ENCODE peak calls at places on chromosomes 2 and 18, in nine cellular contexts. One of them, this sample, is unnamed.

GRCh38 chr18:25604909-25605247 is 252.9 kb upstream of the ZNF521 start:
- DNase-seq in PC-3: no peak
- DNase-seq in HuH-7.5: no peak
- DNase-seq in lower lobe of right lung: no peak
- DNase-seq in H9: no peak
- DNase-seq in GM03348: no peak
- DNase-seq in MCF 10A: no peak
- DNase-seq in dorsolateral prefrontal cortex: no peak
- DNase-seq in stimulated activated CD4-positive, alpha-beta T cell treated with anti-CD3 and anti-CD28 coated beads, Interleukin-15, amount 100 ng/mL, for 1 hour: no peak
- DNase-seq in this sample: no peak

GRCh38 chr2:220068877-220069276 is 441.4 kb downstream of the SLC4A3 start:
- DNase-seq in GM03348: no peak
- DNase-seq in stimulated activated CD4-positive, alpha-beta T cell treated with anti-CD3 and anti-CD28 coated beads, Interleukin-15, amount 100 ng/mL, for 1 hour: no peak
- DNase-seq in dorsolateral prefrontal cortex: no peak
- DNase-seq in lower lobe of right lung: no peak
- DNase-seq in MCF 10A: no peak
- DNase-seq in PC-3: no peak
- DNase-seq in HuH-7.5: no peak
- DNase-seq in H9: no peak
- DNase-seq in this sample: no peak

GRCh38 chr18:52288403-52289004 is 51.5 kb upstream of the DCC start:
- DNase-seq in H9: peak
- DNase-seq in MCF 10A: peak
- DNase-seq in lower lobe of right lung: peak
- DNase-seq in dorsolateral prefrontal cortex: no peak
- DNase-seq in HuH-7.5: no peak
- DNase-seq in stimulated activated CD4-positive, alpha-beta T cell treated with anti-CD3 and anti-CD28 coated beads, Interleukin-15, amount 100 ng/mL, for 1 hour: no peak
- DNase-seq in PC-3: peak
- DNase-seq in GM03348: peak
- DNase-seq in this sample: peak

GRCh38 chr18:58669731-58670379 is 1.4 kb upstream of the MALT1 start:
- DNase-seq in H9: no peak
- DNase-seq in HuH-7.5: no peak
- DNase-seq in PC-3: peak
- DNase-seq in stimulated activated CD4-positive, alpha-beta T cell treated with anti-CD3 and anti-CD28 coated beads, Interleukin-15, amount 100 ng/mL, for 1 hour: no peak
- DNase-seq in lower lobe of right lung: no peak
- DNase-seq in MCF 10A: peak
- DNase-seq in dorsolateral prefrontal cortex: no peak
- DNase-seq in GM03348: no peak
- DNase-seq in this sample: peak

GRCh38 chr18:3040881-3041280 is 27.9 kb upstream of the LPIN2 start:
- DNase-seq in H9: no peak
- DNase-seq in GM03348: no peak
- DNase-seq in HuH-7.5: no peak
- DNase-seq in lower lobe of right lung: no peak
- DNase-seq in MCF 10A: no peak
- DNase-seq in stimulated activated CD4-positive, alpha-beta T cell treated with anti-CD3 and anti-CD28 coated beads, Interleukin-15, amount 100 ng/mL, for 1 hour: no peak
- DNase-seq in dorsolateral prefrontal cortex: no peak
- DNase-seq in PC-3: no peak
- DNase-seq in this sample: no peak

GRCh38 chr18:26322892-26323653 is 96.8 kb downstream of the TAF4B start:
- DNase-seq in stimulated activated CD4-positive, alpha-beta T cell treated with anti-CD3 and anti-CD28 coated beads, Interleukin-15, amount 100 ng/mL, for 1 hour: no peak
- DNase-seq in PC-3: peak
- DNase-seq in H9: no peak
- DNase-seq in GM03348: peak
- DNase-seq in dorsolateral prefrontal cortex: no peak
- DNase-seq in HuH-7.5: no peak
- DNase-seq in MCF 10A: peak
- DNase-seq in lower lobe of right lung: no peak
- DNase-seq in this sample: no peak

GRCh38 chr18:37334494-37335125 is 231.0 kb downstream of the CELF4 start:
- DNase-seq in stimulated activated CD4-positive, alpha-beta T cell treated with anti-CD3 and anti-CD28 coated beads, Interleukin-15, amount 100 ng/mL, for 1 hour: no peak
- DNase-seq in GM03348: peak
- DNase-seq in HuH-7.5: no peak
- DNase-seq in H9: no peak
- DNase-seq in MCF 10A: no peak
- DNase-seq in dorsolateral prefrontal cortex: no peak
- DNase-seq in lower lobe of right lung: no peak
- DNase-seq in PC-3: no peak
- DNase-seq in this sample: no peak

GRCh38 chr2:240433973-240434727 is 1.3 kb upstream of the GPC1 start:
- DNase-seq in stimulated activated CD4-positive, alpha-beta T cell treated with anti-CD3 and anti-CD28 coated beads, Interleukin-15, amount 100 ng/mL, for 1 hour: no peak
- DNase-seq in PC-3: peak
- DNase-seq in H9: peak
- DNase-seq in HuH-7.5: no peak
- DNase-seq in dorsolateral prefrontal cortex: peak
- DNase-seq in GM03348: peak
- DNase-seq in lower lobe of right lung: peak
- DNase-seq in MCF 10A: peak
- DNase-seq in this sample: peak

GRCh38 chr2:121155502-121156056 is 129.4 kb downstream of the TFCP2L1 start:
- DNase-seq in HuH-7.5: no peak
- DNase-seq in MCF 10A: peak
- DNase-seq in lower lobe of right lung: peak
- DNase-seq in stimulated activated CD4-positive, alpha-beta T cell treated with anti-CD3 and anti-CD28 coated beads, Interleukin-15, amount 100 ng/mL, for 1 hour: no peak
- DNase-seq in dorsolateral prefrontal cortex: no peak
- DNase-seq in GM03348: no peak
- DNase-seq in H9: no peak
- DNase-seq in PC-3: peak
- DNase-seq in this sample: no peak

GRCh38 chr2:8243748-8244147 is 438.1 kb upstream of the ID2 start:
- DNase-seq in H9: peak
- DNase-seq in lower lobe of right lung: no peak
- DNase-seq in HuH-7.5: no peak
- DNase-seq in dorsolateral prefrontal cortex: no peak
- DNase-seq in MCF 10A: no peak
- DNase-seq in PC-3: no peak
- DNase-seq in stimulated activated CD4-positive, alpha-beta T cell treated with anti-CD3 and anti-CD28 coated beads, Interleukin-15, amount 100 ng/mL, for 1 hour: no peak
- DNase-seq in GM03348: no peak
- DNase-seq in this sample: no peak

GRCh38 chr2:235639387-235639786 is 145.5 kb downstream of the AGAP1 start:
- DNase-seq in dorsolateral prefrontal cortex: peak
- DNase-seq in lower lobe of right lung: no peak
- DNase-seq in HuH-7.5: no peak
- DNase-seq in MCF 10A: peak
- DNase-seq in GM03348: peak
- DNase-seq in stimulated activated CD4-positive, alpha-beta T cell treated with anti-CD3 and anti-CD28 coated beads, Interleukin-15, amount 100 ng/mL, for 1 hour: no peak
- DNase-seq in H9: no peak
- DNase-seq in PC-3: no peak
- DNase-seq in this sample: peak

GRCh38 chr2:145184741-145185671 is 665.1 kb upstream of the ZEB2 start:
- DNase-seq in stimulated activated CD4-positive, alpha-beta T cell treated with anti-CD3 and anti-CD28 coated beads, Interleukin-15, amount 100 ng/mL, for 1 hour: no peak
- DNase-seq in PC-3: no peak
- DNase-seq in H9: no peak
- DNase-seq in lower lobe of right lung: no peak
- DNase-seq in HuH-7.5: no peak
- DNase-seq in dorsolateral prefrontal cortex: no peak
- DNase-seq in GM03348: peak
- DNase-seq in MCF 10A: no peak
- DNase-seq in this sample: no peak

GRCh38 chr2:18066894-18067293 is 188.4 kb downstream of the KCNS3 start:
- DNase-seq in GM03348: no peak
- DNase-seq in stimulated activated CD4-positive, alpha-beta T cell treated with anti-CD3 and anti-CD28 coated beads, Interleukin-15, amount 100 ng/mL, for 1 hour: no peak
- DNase-seq in H9: peak
- DNase-seq in PC-3: no peak
- DNase-seq in dorsolateral prefrontal cortex: no peak
- DNase-seq in lower lobe of right lung: no peak
- DNase-seq in HuH-7.5: no peak
- DNase-seq in MCF 10A: no peak
- DNase-seq in this sample: no peak

GRCh38 chr2:232731470-232731869 is 34.3 kb downstream of the GIGYF2 start:
- DNase-seq in dorsolateral prefrontal cortex: no peak
- DNase-seq in lower lobe of right lung: no peak
- DNase-seq in stimulated activated CD4-positive, alpha-beta T cell treated with anti-CD3 and anti-CD28 coated beads, Interleukin-15, amount 100 ng/mL, for 1 hour: no peak
- DNase-seq in PC-3: no peak
- DNase-seq in MCF 10A: peak
- DNase-seq in GM03348: peak
- DNase-seq in HuH-7.5: no peak
- DNase-seq in H9: no peak
- DNase-seq in this sample: peak

GRCh38 chr2:25044990-25045389 is 3.1 kb downstream of the EFR3B start:
- DNase-seq in lower lobe of right lung: no peak
- DNase-seq in GM03348: no peak
- DNase-seq in MCF 10A: no peak
- DNase-seq in PC-3: peak
- DNase-seq in H9: no peak
- DNase-seq in dorsolateral prefrontal cortex: no peak
- DNase-seq in HuH-7.5: no peak
- DNase-seq in stimulated activated CD4-positive, alpha-beta T cell treated with anti-CD3 and anti-CD28 coated beads, Interleukin-15, amount 100 ng/mL, for 1 hour: no peak
- DNase-seq in this sample: no peak

GRCh38 chr2:23363831-23364230 is 21.1 kb upstream of the KLHL29 start:
- DNase-seq in lower lobe of right lung: no peak
- DNase-seq in dorsolateral prefrontal cortex: no peak
- DNase-seq in PC-3: peak
- DNase-seq in GM03348: no peak
- DNase-seq in H9: no peak
- DNase-seq in stimulated activated CD4-positive, alpha-beta T cell treated with anti-CD3 and anti-CD28 coated beads, Interleukin-15, amount 100 ng/mL, for 1 hour: no peak
- DNase-seq in MCF 10A: no peak
- DNase-seq in HuH-7.5: no peak
- DNase-seq in this sample: no peak

GRCh38 chr2:99140860-99141109 is 722 bp upstream of the C2orf15 start:
- DNase-seq in MCF 10A: no peak
- DNase-seq in lower lobe of right lung: no peak
- DNase-seq in dorsolateral prefrontal cortex: no peak
- DNase-seq in GM03348: no peak
- DNase-seq in PC-3: no peak
- DNase-seq in H9: no peak
- DNase-seq in HuH-7.5: no peak
- DNase-seq in stimulated activated CD4-positive, alpha-beta T cell treated with anti-CD3 and anti-CD28 coated beads, Interleukin-15, amount 100 ng/mL, for 1 hour: no peak
- DNase-seq in this sample: no peak

GRCh38 chr2:33788044-33788443 is 188.9 kb upstream of the FAM98A start:
- DNase-seq in MCF 10A: peak
- DNase-seq in stimulated activated CD4-positive, alpha-beta T cell treated with anti-CD3 and anti-CD28 coated beads, Interleukin-15, amount 100 ng/mL, for 1 hour: no peak
- DNase-seq in lower lobe of right lung: no peak
- DNase-seq in dorsolateral prefrontal cortex: no peak
- DNase-seq in H9: no peak
- DNase-seq in HuH-7.5: no peak
- DNase-seq in GM03348: no peak
- DNase-seq in PC-3: no peak
- DNase-seq in this sample: peak

GRCh38 chr2:10242998-10243925 is 59.4 kb upstream of the HPCAL1 start:
- DNase-seq in MCF 10A: no peak
- DNase-seq in lower lobe of right lung: peak
- DNase-seq in GM03348: no peak
- DNase-seq in PC-3: no peak
- DNase-seq in HuH-7.5: no peak
- DNase-seq in dorsolateral prefrontal cortex: no peak
- DNase-seq in H9: no peak
- DNase-seq in stimulated activated CD4-positive, alpha-beta T cell treated with anti-CD3 and anti-CD28 coated beads, Interleukin-15, amount 100 ng/mL, for 1 hour: no peak
- DNase-seq in this sample: no peak

GRCh38 chr2:153939124-153939796 is 67.5 kb downstream of the GALNT13 start:
- DNase-seq in stimulated activated CD4-positive, alpha-beta T cell treated with anti-CD3 and anti-CD28 coated beads, Interleukin-15, amount 100 ng/mL, for 1 hour: no peak
- DNase-seq in GM03348: no peak
- DNase-seq in H9: no peak
- DNase-seq in lower lobe of right lung: no peak
- DNase-seq in PC-3: peak
- DNase-seq in MCF 10A: no peak
- DNase-seq in HuH-7.5: no peak
- DNase-seq in dorsolateral prefrontal cortex: no peak
- DNase-seq in this sample: no peak

GRCh38 chr2:25168256-25169072 is at the start of gene POMC:
- DNase-seq in lower lobe of right lung: peak
- DNase-seq in H9: peak
- DNase-seq in MCF 10A: no peak
- DNase-seq in stimulated activated CD4-positive, alpha-beta T cell treated with anti-CD3 and anti-CD28 coated beads, Interleukin-15, amount 100 ng/mL, for 1 hour: no peak
- DNase-seq in PC-3: no peak
- DNase-seq in GM03348: peak
- DNase-seq in HuH-7.5: peak
- DNase-seq in dorsolateral prefrontal cortex: no peak
- DNase-seq in this sample: peak

GRCh38 chr2:105772362-105772761 is 27.6 kb downstream of the NCK2 start:
- DNase-seq in H9: no peak
- DNase-seq in lower lobe of right lung: no peak
- DNase-seq in dorsolateral prefrontal cortex: no peak
- DNase-seq in GM03348: no peak
- DNase-seq in HuH-7.5: no peak
- DNase-seq in stimulated activated CD4-positive, alpha-beta T cell treated with anti-CD3 and anti-CD28 coated beads, Interleukin-15, amount 100 ng/mL, for 1 hour: no peak
- DNase-seq in MCF 10A: no peak
- DNase-seq in PC-3: no peak
- DNase-seq in this sample: no peak

GRCh38 chr18:61892683-61893303 is at the start of gene RNF152:
- DNase-seq in dorsolateral prefrontal cortex: no peak
- DNase-seq in H9: peak
- DNase-seq in stimulated activated CD4-positive, alpha-beta T cell treated with anti-CD3 and anti-CD28 coated beads, Interleukin-15, amount 100 ng/mL, for 1 hour: no peak
- DNase-seq in GM03348: peak
- DNase-seq in MCF 10A: no peak
- DNase-seq in PC-3: no peak
- DNase-seq in HuH-7.5: peak
- DNase-seq in lower lobe of right lung: no peak
- DNase-seq in this sample: peak

GRCh38 chr2:193584522-193584938 is 1389.8 kb upstream of the TMEFF2 start:
- DNase-seq in H9: peak
- DNase-seq in HuH-7.5: peak
- DNase-seq in PC-3: peak
- DNase-seq in stimulated activated CD4-positive, alpha-beta T cell treated with anti-CD3 and anti-CD28 coated beads, Interleukin-15, amount 100 ng/mL, for 1 hour: no peak
- DNase-seq in MCF 10A: peak
- DNase-seq in dorsolateral prefrontal cortex: no peak
- DNase-seq in lower lobe of right lung: no peak
- DNase-seq in GM03348: peak
- DNase-seq in this sample: no peak

GRCh38 chr18:50330176-50330575 is 42.7 kb upstream of the CXXC1 start:
- DNase-seq in PC-3: peak
- DNase-seq in stimulated activated CD4-positive, alpha-beta T cell treated with anti-CD3 and anti-CD28 coated beads, Interleukin-15, amount 100 ng/mL, for 1 hour: no peak
- DNase-seq in GM03348: no peak
- DNase-seq in lower lobe of right lung: no peak
- DNase-seq in HuH-7.5: no peak
- DNase-seq in H9: no peak
- DNase-seq in dorsolateral prefrontal cortex: no peak
- DNase-seq in MCF 10A: no peak
- DNase-seq in this sample: no peak